ENCODE peak calls at places on chromosomes 16 and 17, in six cellular contexts. F, B, R, N, T and J are unnamed samples.

GRCh38 chr17:18992454-18993130 is 12.0 kb downstream of the FAM83G start:
- DNase-seq in F (peak; percentile 10), B (no peak), R (no peak), N (no peak), T (no peak), J (no peak)

GRCh38 chr16:67464565-67464964 is 16.4 kb downstream of the ATP6V0D1 start:
- DNase-seq in F (no peak), B (no peak), R (no peak), N (no peak), T (no peak), J (no peak)

GRCh38 chr17:17692353-17693252 is 11.3 kb downstream of the RAI1 start:
- DNase-seq in F (no peak), B (no peak), R (no peak), N (no peak), T (no peak), J (no peak)

GRCh38 chr17:20908373-20909273 is 134.2 kb downstream of the USP22 start:
- DNase-seq in F (peak; percentile 67), B (peak; percentile 85), R (peak; percentile 24), N (peak; percentile 93), T (peak; percentile 92), J (peak; percentile 82)

GRCh38 chr17:58556833-58557250 is 42.4 kb upstream of the MTMR4 start:
- DNase-seq in F (no peak), B (no peak), R (no peak), N (no peak), T (no peak), J (no peak)

GRCh38 chr17:48004973-48005372 is 32.6 kb downstream of the COPZ2 start:
- DNase-seq in F (no peak), B (no peak), R (no peak), N (no peak), T (no peak), J (peak; percentile 50)

GRCh38 chr16:11721781-11722467 is 20.7 kb downstream of the TXNDC11 start:
- DNase-seq in F (no peak), B (no peak), R (no peak), N (no peak), T (no peak), J (no peak)

GRCh38 chr16:19601083-19601976 is 45.8 kb downstream of the VPS35L start:
- DNase-seq in F (peak; percentile 20), B (peak; percentile 27), R (no peak), N (no peak), T (no peak), J (peak; percentile 29)

GRCh38 chr16:59116744-59117143 is 382.6 kb upstream of the GOT2 start:
- DNase-seq in F (no peak), B (no peak), R (no peak), N (no peak), T (no peak), J (no peak)

GRCh38 chr17:47305302-47305923 is 18.3 kb upstream of the EFCAB13 start:
- DNase-seq in F (no peak), B (no peak), R (no peak), N (no peak), T (no peak), J (no peak)

GRCh38 chr17:17227608-17228520 is 9.1 kb downstream of the FLCN start:
- DNase-seq in F (no peak), B (no peak), R (no peak), N (no peak), T (peak; percentile 57), J (peak; percentile 62)

GRCh38 chr16:55294947-55295346 is 29.1 kb upstream of the IRX6 start:
- DNase-seq in F (no peak), B (no peak), R (no peak), N (no peak), T (peak; percentile 43), J (peak; percentile 19)

GRCh38 chr16:72131036-72131435 is 37.4 kb downstream of the DHX38 start:
- DNase-seq in F (no peak), B (no peak), R (no peak), N (no peak), T (no peak), J (no peak)

GRCh38 chr16:73753931-73754330 is 542.7 kb upstream of the PSMD7 start:
- DNase-seq in F (no peak), B (no peak), R (no peak), N (no peak), T (no peak), J (no peak)

GRCh38 chr16:50152807-50153647 is at the start of gene TENT4B:
- DNase-seq in F (peak; percentile 94), B (peak; percentile 83), R (peak; percentile 38), N (peak; percentile 92), T (peak; percentile 89), J (peak; percentile 86)

GRCh38 chr16:89574681-89575246 is 794 bp upstream of the CPNE7 start:
- DNase-seq in F (no peak), B (no peak), R (no peak), N (peak; percentile 57), T (no peak), J (peak; percentile 11)

GRCh38 chr16:73166394-73166971 is 118.6 kb upstream of the ZFHX3 start:
- DNase-seq in F (no peak), B (no peak), R (no peak), N (no peak), T (no peak), J (no peak)

GRCh38 chr16:88521674-88522073 is 48.5 kb upstream of the ZC3H18 start:
- DNase-seq in F (no peak), B (no peak), R (no peak), N (no peak), T (no peak), J (no peak)

GRCh38 chr16:3458852-3459361 is 15.4 kb downstream of the NAA60 start:
- DNase-seq in F (peak; percentile 15), B (no peak), R (no peak), N (no peak), T (no peak), J (no peak)

GRCh38 chr16:56365552-56365951 is 59.8 kb downstream of the AMFR start:
- DNase-seq in F (no peak), B (no peak), R (no peak), N (no peak), T (no peak), J (no peak)

GRCh38 chr17:48125829-48126612 is 18.5 kb downstream of the SNX11 start:
- DNase-seq in F (no peak), B (no peak), R (no peak), N (no peak), T (no peak), J (peak; percentile 75)

GRCh38 chr17:41024702-41025101 is 2.3 kb downstream of the KRTAP1-5 start:
- DNase-seq in F (no peak), B (no peak), R (no peak), N (no peak), T (no peak), J (no peak)

GRCh38 chr16:59356709-59357108 is 622.6 kb upstream of the GOT2 start:
- DNase-seq in F (no peak), B (no peak), R (no peak), N (no peak), T (no peak), J (no peak)

GRCh38 chr17:14214271-14214670 is 22.4 kb downstream of the CDRT15 start:
- DNase-seq in F (no peak), B (no peak), R (no peak), N (no peak), T (no peak), J (no peak)

GRCh38 chr17:48843172-48843900 is 12.5 kb downstream of the CALCOCO2 start:
- DNase-seq in F (no peak), B (no peak), R (no peak), N (no peak), T (no peak), J (no peak)

GRCh38 chr17:15249487-15249886 is 15.6 kb downstream of the PMP22 start:
- DNase-seq in F (no peak), B (no peak), R (no peak), N (no peak), T (no peak), J (no peak)
- H3K4me1 ChIP-seq in F (no peaks in the 10 kb centered on the region), B (peaks cover 11% of the 10 kb centered on the region), R (peaks cover 5% of the 10 kb centered on the region), N (no peaks in the 10 kb centered on the region), T (peaks cover 85% of the 10 kb centered on the region), J (no peaks in the 10 kb centered on the region)

GRCh38 chr17:50177983-50178834 is 12.4 kb downstream of the SGCA start:
- DNase-seq in F (no peak), B (peak; percentile 76), R (no peak), N (peak; percentile 77), T (peak; percentile 89), J (peak; percentile 86)

GRCh38 chr17:50176559-50177471 is 11.0 kb downstream of the SGCA start:
- DNase-seq in F (no peak), B (no peak), R (no peak), N (peak; percentile 14), T (no peak), J (no peak)

GRCh38 chr17:50180066-50180465 is 14.3 kb downstream of the SGCA start:
- DNase-seq in F (no peak), B (no peak), R (no peak), N (no peak), T (no peak), J (no peak)

GRCh38 chr17:50175035-50175788 is 9.4 kb downstream of the SGCA start:
- DNase-seq in F (no peak), B (no peak), R (no peak), N (peak; percentile 21), T (no peak), J (no peak)

GRCh38 chr17:50177476-50177875 is 11.7 kb downstream of the SGCA start:
- DNase-seq in F (no peak), B (no peak), R (no peak), N (no peak), T (no peak), J (no peak)
- H3K4me1 ChIP-seq in F (peaks cover 4% of the 10 kb centered on the region), B (peaks cover 17% of the 10 kb centered on the region), R (peaks cover 21% of the 10 kb centered on the region), N (peaks cover 11% of the 10 kb centered on the region), T (peaks cover 43% of the 10 kb centered on the region), J (peaks cover 3% of the 10 kb centered on the region)

GRCh38 chr17:27548369-27548768 is 82.6 kb upstream of the LGALS9 start:
- DNase-seq in F (no peak), B (no peak), R (no peak), N (no peak), T (no peak), J (no peak)
- H3K4me1 ChIP-seq in F (peaks cover 15% of the 10 kb centered on the region), B (no peaks in the 10 kb centered on the region), R (no peaks in the 10 kb centered on the region), N (no peaks in the 10 kb centered on the region), T (peaks cover 53% of the 10 kb centered on the region), J (no peaks in the 10 kb centered on the region)

GRCh38 chr17:81161972-81162371 is 3.3 kb upstream of the PVALEF start:
- DNase-seq in F (no peak), B (no peak), R (no peak), N (no peak), T (no peak), J (peak; percentile 8)

GRCh38 chr17:81160306-81160705 is 5.0 kb upstream of the PVALEF start:
- DNase-seq in F (no peak), B (peak; percentile 35), R (no peak), N (peak; percentile 65), T (peak; percentile 64), J (no peak)

GRCh38 chr17:81160747-81161453 is 4.4 kb upstream of the PVALEF start:
- DNase-seq in F (no peak), B (no peak), R (no peak), N (peak; percentile 19), T (no peak), J (peak; percentile 18)

GRCh38 chr17:81162491-81162890 is 2.8 kb upstream of the PVALEF start:
- DNase-seq in F (no peak), B (no peak), R (no peak), N (no peak), T (no peak), J (peak; percentile 9)

DNA sequence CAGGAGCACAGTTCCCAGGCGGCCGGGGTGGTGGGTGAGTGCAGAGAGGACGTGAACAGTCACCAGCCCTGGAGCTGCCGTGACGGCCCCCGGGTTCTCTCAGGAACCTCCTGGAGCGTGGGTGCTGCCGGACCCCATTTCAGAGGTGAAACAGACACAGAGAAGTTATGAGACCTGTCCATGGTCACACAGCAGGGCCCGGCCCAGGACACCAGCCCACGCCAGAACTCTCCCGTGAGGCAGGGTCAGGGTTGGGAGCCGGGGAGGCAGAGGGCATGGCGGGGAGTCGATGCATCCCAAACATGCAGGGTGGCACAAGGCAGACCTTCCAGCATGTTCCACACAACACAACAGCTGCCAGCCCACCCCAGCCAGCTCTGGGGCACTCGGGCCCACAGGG is 3.8 kb upstream of the PVALEF start:
- DNase-seq in F (no peak), B (no peak), R (no peak), N (peak; percentile 18), T (no peak), J (peak; percentile 7)
- H3K4me1 ChIP-seq in F (no peaks in the 10 kb centered on the region), B (peaks cover 5% of the 10 kb centered on the region), R (peaks cover 5% of the 10 kb centered on the region), N (peaks cover 11% of the 10 kb centered on the region), T (peaks cover 24% of the 10 kb centered on the region), J (peaks cover 9% of the 10 kb centered on the region)